ENCODE peak calls at places on chromosomes 4 and X, in six cellular contexts. One of them, this sample, is unnamed.

GRCh38 chr4:173252024-173252935 is 81.9 kb downstream of the HMGB2 start:
- DNase-seq in EL: peak
- DNase-seq in fibroblast of mammary gland: peak
- DNase-seq in NCI-H1417 treated with DMSO at 0.1 percent for 48 hours: peak
- DNase-seq in iPS-NIHi11: peak
- DNase-seq in T-helper 1 cell: no peak
- DNase-seq in this sample: no peak

GRCh38 chrX:150196300-150196699 is 166.8 kb upstream of the MAMLD1 start:
- DNase-seq in EL: no peak
- DNase-seq in fibroblast of mammary gland: no peak
- DNase-seq in NCI-H1417 treated with DMSO at 0.1 percent for 48 hours: no peak
- DNase-seq in iPS-NIHi11: peak
- DNase-seq in T-helper 1 cell: no peak
- DNase-seq in this sample: no peak

GRCh38 chr4:173794662-173795061 is 264.6 kb upstream of the HAND2 start:
- DNase-seq in EL: no peak
- DNase-seq in fibroblast of mammary gland: peak
- DNase-seq in NCI-H1417 treated with DMSO at 0.1 percent for 48 hours: no peak
- DNase-seq in iPS-NIHi11: no peak
- DNase-seq in T-helper 1 cell: no peak
- DNase-seq in this sample: no peak

GRCh38 chr4:95362906-95363578 is 185.7 kb downstream of the UNC5C start:
- DNase-seq in EL: peak
- DNase-seq in fibroblast of mammary gland: peak
- DNase-seq in NCI-H1417 treated with DMSO at 0.1 percent for 48 hours: no peak
- DNase-seq in iPS-NIHi11: peak
- DNase-seq in T-helper 1 cell: no peak
- DNase-seq in this sample: no peak

GRCh38 chr4:123785515-123785914 is 388.9 kb downstream of the SPRY1 start:
- DNase-seq in EL: peak
- DNase-seq in fibroblast of mammary gland: peak
- DNase-seq in NCI-H1417 treated with DMSO at 0.1 percent for 48 hours: no peak
- DNase-seq in iPS-NIHi11: peak
- DNase-seq in T-helper 1 cell: no peak
- DNase-seq in this sample: no peak

GRCh38 chr4:76620723-76621463 is 185.9 kb downstream of the SHROOM3 start:
- DNase-seq in EL: no peak
- DNase-seq in fibroblast of mammary gland: no peak
- DNase-seq in NCI-H1417 treated with DMSO at 0.1 percent for 48 hours: no peak
- DNase-seq in iPS-NIHi11: no peak
- DNase-seq in T-helper 1 cell: no peak
- DNase-seq in this sample: no peak

GRCh38 chr4:123325241-123325681 is 71.3 kb upstream of the SPRY1 start:
- DNase-seq in EL: no peak
- DNase-seq in fibroblast of mammary gland: no peak
- DNase-seq in NCI-H1417 treated with DMSO at 0.1 percent for 48 hours: no peak
- DNase-seq in iPS-NIHi11: no peak
- DNase-seq in T-helper 1 cell: no peak
- DNase-seq in this sample: no peak

GRCh38 chr4:70994387-70995099 is 1.1 kb downstream of the DCK start:
- DNase-seq in EL: peak
- DNase-seq in fibroblast of mammary gland: no peak
- DNase-seq in NCI-H1417 treated with DMSO at 0.1 percent for 48 hours: no peak
- DNase-seq in iPS-NIHi11: no peak
- DNase-seq in T-helper 1 cell: no peak
- DNase-seq in this sample: no peak

GRCh38 chrX:106581856-106582255 is 29.9 kb upstream of the RADX start:
- DNase-seq in EL: no peak
- DNase-seq in fibroblast of mammary gland: no peak
- DNase-seq in NCI-H1417 treated with DMSO at 0.1 percent for 48 hours: no peak
- DNase-seq in iPS-NIHi11: no peak
- DNase-seq in T-helper 1 cell: no peak
- DNase-seq in this sample: no peak

GRCh38 chr4:111639876-111640275 is 505.4 kb upstream of the FAM241A start:
- DNase-seq in EL: peak
- DNase-seq in fibroblast of mammary gland: peak
- DNase-seq in NCI-H1417 treated with DMSO at 0.1 percent for 48 hours: no peak
- DNase-seq in iPS-NIHi11: no peak
- DNase-seq in T-helper 1 cell: no peak
- DNase-seq in this sample: no peak

GRCh38 chr4:138981930-138982390 is 33.6 kb upstream of the NOCT start:
- DNase-seq in EL: peak
- DNase-seq in fibroblast of mammary gland: peak
- DNase-seq in NCI-H1417 treated with DMSO at 0.1 percent for 48 hours: no peak
- DNase-seq in iPS-NIHi11: no peak
- DNase-seq in T-helper 1 cell: no peak
- DNase-seq in this sample: no peak

GRCh38 chr4:57078685-57079521 is 31.3 kb downstream of the IGFBP7 start:
- DNase-seq in EL: no peak
- DNase-seq in fibroblast of mammary gland: no peak
- DNase-seq in NCI-H1417 treated with DMSO at 0.1 percent for 48 hours: peak
- DNase-seq in iPS-NIHi11: peak
- DNase-seq in T-helper 1 cell: no peak
- DNase-seq in this sample: no peak

GRCh38 chrX:111445485-111445884 is 33.5 kb upstream of the DCX start:
- DNase-seq in EL: peak
- DNase-seq in fibroblast of mammary gland: peak
- DNase-seq in NCI-H1417 treated with DMSO at 0.1 percent for 48 hours: peak
- DNase-seq in iPS-NIHi11: peak
- DNase-seq in T-helper 1 cell: no peak
- DNase-seq in this sample: no peak

GRCh38 chr4:137994858-137995257 is 247.3 kb downstream of the SLC7A11 start:
- DNase-seq in EL: peak
- DNase-seq in fibroblast of mammary gland: no peak
- DNase-seq in NCI-H1417 treated with DMSO at 0.1 percent for 48 hours: no peak
- DNase-seq in iPS-NIHi11: no peak
- DNase-seq in T-helper 1 cell: no peak
- DNase-seq in this sample: no peak

GRCh38 chr4:54439831-54440243 is 210.7 kb downstream of the PDGFRA start:
- DNase-seq in EL: peak
- DNase-seq in fibroblast of mammary gland: peak
- DNase-seq in NCI-H1417 treated with DMSO at 0.1 percent for 48 hours: peak
- DNase-seq in iPS-NIHi11: peak
- DNase-seq in T-helper 1 cell: no peak
- DNase-seq in this sample: no peak

GRCh38 chr4:113467581-113467980 is 294.0 kb downstream of the CAMK2D start:
- DNase-seq in EL: peak
- DNase-seq in fibroblast of mammary gland: peak
- DNase-seq in NCI-H1417 treated with DMSO at 0.1 percent for 48 hours: no peak
- DNase-seq in iPS-NIHi11: no peak
- DNase-seq in T-helper 1 cell: no peak
- DNase-seq in this sample: no peak

GRCh38 chrX:9788908-9789307 is 2.7 kb downstream of the SHROOM2 start:
- DNase-seq in EL: peak
- DNase-seq in fibroblast of mammary gland: no peak
- DNase-seq in NCI-H1417 treated with DMSO at 0.1 percent for 48 hours: no peak
- DNase-seq in iPS-NIHi11: no peak
- DNase-seq in T-helper 1 cell: no peak
- DNase-seq in this sample: no peak